ENCODE peak calls at places on chromosome 13, in eight cellular contexts. W is NCI-H2171, S is fibroblast of lung, O is brain microvascular endothelial cell, F is fibroblast of the aortic adventitia, C is GM20000, M is coronary artery, I is GF-D8. V is an unnamed sample.

GRCh38 chr13:82245860-82246259 is 1636.4 kb downstream of the SLITRK1 start:
- DNase-seq in W (no peak), S (no peak), O (no peak), F (no peak), C (no peak), M (no peak), I (no peak), V (no peak)

GRCh38 chr13:110885966-110886365 is 28.9 kb downstream of the ANKRD10 start:
- DNase-seq in W (no peak), S (no peak), O (no peak), F (no peak), C (no peak), M (no peak), I (no peak), V (no peak)

GRCh38 chr13:48950507-48950886 is 25.2 kb upstream of the FNDC3A start:
- DNase-seq in W (no peak), S (peak; percentile 20), O (no peak), F (peak; percentile 63), C (no peak), M (no peak), I (no peak), V (no peak)

GRCh38 chr13:103328899-103329298 is 262.7 kb upstream of the SLC10A2 start:
- DNase-seq in W (no peak), S (no peak), O (no peak), F (no peak), C (no peak), M (no peak), I (no peak), V (no peak)

GRCh38 chr13:41457589-41458186 is 338 bp downstream of the RGCC start:
- DNase-seq in W (no peak), S (no peak), O (no peak), F (no peak), C (peak; percentile 61), M (no peak), I (no peak), V (no peak)

GRCh38 chr13:106117035-106117434 is 418.4 kb downstream of the EFNB2 start:
- DNase-seq in W (no peak), S (peak; percentile 74), O (no peak), F (no peak), C (no peak), M (no peak), I (no peak), V (no peak)

GRCh38 chr13:111424134-111424533 is 103.7 kb downstream of the TEX29 start:
- DNase-seq in W (no peak), S (no peak), O (no peak), F (no peak), C (no peak), M (no peak), I (no peak), V (no peak)

GRCh38 chr13:27665333-27665732 is 43.6 kb downstream of the POLR1D start:
- DNase-seq in W (no peak), S (no peak), O (no peak), F (peak; percentile 17), C (no peak), M (no peak), I (no peak), V (no peak)

GRCh38 chr13:49993666-49994065 is 3.2 kb upstream of the TRIM13 start:
- DNase-seq in W (no peak), S (no peak), O (no peak), F (no peak), C (no peak), M (no peak), I (no peak), V (no peak)

GRCh38 chr13:98581971-98582702 is 5.2 kb upstream of the STK24 start:
- DNase-seq in W (no peak), S (peak; percentile 83), O (peak; percentile 69), F (peak; percentile 66), C (no peak), M (no peak), I (no peak), V (no peak)

GRCh38 chr13:105543742-105544141 is 991.7 kb downstream of the EFNB2 start:
- DNase-seq in W (no peak), S (peak; percentile 23), O (no peak), F (no peak), C (no peak), M (no peak), I (no peak), V (no peak)

GRCh38 chr13:98509271-98510155 is 67.4 kb downstream of the STK24 start:
- DNase-seq in W (no peak), S (peak; percentile 89), O (peak; percentile 92), F (peak; percentile 96), C (no peak), M (no peak), I (peak; percentile 90), V (no peak)

GRCh38 chr13:43475135-43475534 is 311.6 kb downstream of the ENOX1 start:
- DNase-seq in W (no peak), S (no peak), O (no peak), F (peak; percentile 54), C (no peak), M (no peak), I (no peak), V (no peak)

GRCh38 chr13:99425485-99426341 is 75.6 kb upstream of the TM9SF2 start:
- DNase-seq in W (no peak), S (no peak), O (no peak), F (no peak), C (peak; percentile 51), M (peak; percentile 66), I (no peak), V (peak; percentile 41)

GRCh38 chr13:112774829-112775565 is 85.2 kb downstream of the ATP11A start:
- DNase-seq in W (no peak), S (no peak), O (no peak), F (no peak), C (no peak), M (no peak), I (no peak), V (no peak)

GRCh38 chr13:45289936-45290563 is 50.9 kb downstream of the TPT1 start:
- DNase-seq in W (no peak), S (no peak), O (no peak), F (no peak), C (no peak), M (no peak), I (no peak), V (no peak)

GRCh38 chr13:39510296-39510695 is 92.7 kb downstream of the LHFPL6 start:
- DNase-seq in W (no peak), S (no peak), O (no peak), F (no peak), C (peak; percentile 13), M (no peak), I (no peak), V (no peak)

GRCh38 chr13:42276683-42277082 is 4.7 kb downstream of the AKAP11 start:
- DNase-seq in W (no peak), S (no peak), O (no peak), F (no peak), C (no peak), M (no peak), I (no peak), V (no peak)

GRCh38 chr13:75426421-75426820 is 55.5 kb downstream of the TBC1D4 start:
- DNase-seq in W (no peak), S (no peak), O (no peak), F (no peak), C (no peak), M (no peak), I (no peak), V (no peak)

GRCh38 chr13:96925869-96926628 is 68.2 kb downstream of the OXGR1 start:
- DNase-seq in W (no peak), S (no peak), O (no peak), F (no peak), C (no peak), M (no peak), I (no peak), V (no peak)

GRCh38 chr13:59178344-59178743 is 985.4 kb downstream of the DIAPH3 start:
- DNase-seq in W (no peak), S (no peak), O (peak; percentile 4), F (peak; percentile 6), C (no peak), M (no peak), I (no peak), V (no peak)

GRCh38 chr13:36421447-36421846 is 10.8 kb upstream of the CCNA1 start:
- DNase-seq in W (no peak), S (peak; percentile 60), O (peak; percentile 40), F (peak; percentile 43), C (no peak), M (no peak), I (peak; percentile 58), V (no peak)

GRCh38 chr13:106919093-106919492 is 351.2 kb upstream of the ARGLU1 start:
- DNase-seq in W (no peak), S (no peak), O (peak; percentile 28), F (no peak), C (peak; percentile 36), M (no peak), I (no peak), V (no peak)

GRCh38 chr13:32938907-32939306 is 77.3 kb upstream of the KL start:
- DNase-seq in W (no peak), S (peak; percentile 55), O (peak; percentile 73), F (peak; percentile 20), C (no peak), M (no peak), I (no peak), V (no peak)

GRCh38 chr13:113142876-113143275 is 15.6 kb upstream of the PROZ start:
- DNase-seq in W (no peak), S (no peak), O (no peak), F (no peak), C (no peak), M (peak; percentile 53), I (no peak), V (no peak)

GRCh38 chr13:100235311-100235901 is 146.5 kb downstream of the PCCA start:
- DNase-seq in W (no peak), S (peak; percentile 43), O (peak; percentile 69), F (peak; percentile 74), C (peak; percentile 52), M (no peak), I (no peak), V (no peak)

GRCh38 chr13:29621401-29621800 is 25.9 kb upstream of the SLC7A1 start:
- DNase-seq in W (no peak), S (peak; percentile 74), O (peak; percentile 60), F (no peak), C (no peak), M (no peak), I (no peak), V (no peak)

GRCh38 chr13:111401755-111402154 is 81.3 kb downstream of the TEX29 start:
- DNase-seq in W (no peak), S (no peak), O (no peak), F (no peak), C (no peak), M (no peak), I (no peak), V (no peak)

GRCh38 chr13:22200469-22200868 is 529.6 kb downstream of the FGF9 start:
- DNase-seq in W (no peak), S (no peak), O (no peak), F (no peak), C (no peak), M (no peak), I (no peak), V (no peak)

GRCh38 chr13:40315416-40316064 is 350.9 kb downstream of the FOXO1 start:
- DNase-seq in W (no peak), S (peak; percentile 23), O (no peak), F (no peak), C (no peak), M (no peak), I (no peak), V (no peak)